ENCODE peak calls at places on chromosome 12, in six cellular contexts. T, G, C, A, K and J are unnamed samples.

GRCh38 chr12:26340649-26341048 is 145.3 kb downstream of the SSPN start:
- DNase-seq in T (no peak), G (peak), C (no peak), A (no peak), K (no peak), J (no peak)

GRCh38 chr12:112803620-112804279 is 12.2 kb downstream of the RPH3A start:
- DNase-seq in T (no peak), G (no peak), C (no peak), A (no peak), K (no peak), J (no peak)

GRCh38 chr12:6872073-6873048 is 742 bp downstream of the SPSB2 start:
- DNase-seq in T (peak), G (peak), C (peak), A (peak), K (peak), J (peak)

GRCh38 chr12:106492893-106493292 is 89.9 kb upstream of the RFX4 start:
- DNase-seq in T (no peak), G (no peak), C (no peak), A (no peak), K (no peak), J (no peak)

GRCh38 chr12:99707883-99708282 is 60.3 kb downstream of the GARIN6 start:
- DNase-seq in T (no peak), G (no peak), C (no peak), A (no peak), K (no peak), J (no peak)

GRCh38 chr12:24631691-24632090 is 317.2 kb downstream of the BCAT1 start:
- DNase-seq in T (no peak), G (no peak), C (no peak), A (no peak), K (no peak), J (no peak)

GRCh38 chr12:68349083-68349700 is 17.0 kb upstream of the MDM1 start:
- DNase-seq in T (no peak), G (no peak), C (no peak), A (no peak), K (no peak), J (no peak)

GRCh38 chr12:30515351-30515750 is 180.3 kb downstream of the IPO8 start:
- DNase-seq in T (no peak), G (peak), C (no peak), A (no peak), K (no peak), J (peak)

GRCh38 chr12:122870867-122871664 is 24.9 kb downstream of the VPS37B start:
- DNase-seq in T (no peak), G (peak), C (no peak), A (no peak), K (peak), J (peak)

GRCh38 chr12:44078273-44078672 is 242.4 kb downstream of the TMEM117 start:
- DNase-seq in T (no peak), G (no peak), C (no peak), A (no peak), K (no peak), J (no peak)

GRCh38 chr12:105561981-105562726 is 231.7 kb downstream of the C12orf75 start:
- DNase-seq in T (peak), G (peak), C (no peak), A (peak), K (peak), J (peak)

GRCh38 chr12:120699553-120699952 is 10.7 kb upstream of the UNC119B start:
- DNase-seq in T (no peak), G (no peak), C (no peak), A (no peak), K (no peak), J (no peak)

GRCh38 chr12:65956056-65956738 is 131.9 kb downstream of the HMGA2 start:
- DNase-seq in T (no peak), G (peak), C (no peak), A (no peak), K (no peak), J (no peak)

GRCh38 chr12:110639336-110640178 is 25.6 kb downstream of the TCTN1 start:
- DNase-seq in T (no peak), G (peak), C (no peak), A (no peak), K (peak), J (peak)

GRCh38 chr12:108447168-108447840 is 67.8 kb upstream of the FICD start:
- DNase-seq in T (no peak), G (peak), C (no peak), A (no peak), K (no peak), J (peak)

GRCh38 chr12:53292441-53292840 is 2.9 kb upstream of the PFDN5 start:
- DNase-seq in T (no peak), G (no peak), C (no peak), A (no peak), K (no peak), J (no peak)

GRCh38 chr12:19186722-19187661 is 57.5 kb downstream of the PLEKHA5 start:
- DNase-seq in T (no peak), G (peak), C (peak), A (no peak), K (no peak), J (peak)

GRCh38 chr12:29756741-29757390 is 26.9 kb downstream of the TMTC1 start:
- DNase-seq in T (no peak), G (no peak), C (no peak), A (no peak), K (no peak), J (peak)

GRCh38 chr12:15682826-15683225 is 106.4 kb downstream of the EPS8 start:
- DNase-seq in T (no peak), G (peak), C (no peak), A (no peak), K (no peak), J (peak)

GRCh38 chr12:42327227-42327590 is 1.2 kb downstream of the PPHLN1 start:
- DNase-seq in T (no peak), G (no peak), C (no peak), A (no peak), K (no peak), J (no peak)